ENCODE peak calls at places on chromosomes 2 and 18, in seven cellular contexts. L is Daoy, I is hippocampal formation, G is iPS DF 6.9, E is T follicular helper cell, V is EH, J is T1000. P is an unnamed sample.

GRCh38 chr2:216109962-216110614 is 940 bp downstream of the XRCC5 start:
- DNase-seq in E (no peak), G (no peak), L (peak), V (peak), I (no peak), J (no peak), P (no peak)

GRCh38 chr18:23953984-23954383 is 60.6 kb upstream of the TTC39C start:
- DNase-seq in E (no peak), G (no peak), J (no peak), L (no peak), V (no peak), I (no peak), P (no peak)

GRCh38 chr2:79721966-79722365 is 209.1 kb downstream of the CTNNA2 start:
- DNase-seq in J (no peak), I (no peak), E (no peak), L (no peak), G (no peak), V (peak), P (no peak)

GRCh38 chr2:150609831-150610582 is 122.5 kb upstream of the RND3 start:
- DNase-seq in G (no peak), I (no peak), L (no peak), E (no peak), V (peak), J (no peak), P (no peak)

GRCh38 chr2:20428717-20429490 is 18.0 kb upstream of the RHOB start:
- DNase-seq in G (no peak), E (no peak), J (no peak), I (no peak), V (no peak), L (no peak), P (no peak)

GRCh38 chr2:231069379-231070054 is 12.8 kb downstream of the PSMD1 start:
- DNase-seq in J (no peak), V (peak), L (no peak), E (no peak), G (no peak), I (no peak), P (no peak)

GRCh38 chr2:143468341-143468888 is 339.2 kb downstream of the ARHGAP15 start:
- DNase-seq in G (no peak), I (no peak), L (no peak), E (no peak), J (no peak), V (no peak), P (no peak)

GRCh38 chr2:3288455-3289163 is 89.0 kb downstream of the EIPR1 start:
- DNase-seq in V (no peak), I (peak), G (no peak), J (no peak), L (no peak), E (no peak), P (no peak)

GRCh38 chr2:9638532-9638931 is 7.7 kb upstream of the YWHAQ start:
- DNase-seq in J (peak), I (peak), V (peak), G (no peak), L (peak), E (no peak), P (peak)

GRCh38 chr2:17166506-17166905 is 351.7 kb downstream of the RAD51AP2 start:
- DNase-seq in V (no peak), G (no peak), E (no peak), J (no peak), L (no peak), I (no peak), P (no peak)

GRCh38 chr2:31739156-31739555 is 158.4 kb upstream of the SRD5A2 start:
- DNase-seq in V (no peak), E (no peak), L (no peak), I (no peak), J (no peak), G (no peak), P (no peak)

GRCh38 chr2:48312126-48312525 is 217.8 kb upstream of the STON1 start:
- DNase-seq in I (no peak), G (no peak), L (no peak), E (no peak), V (no peak), J (no peak), P (no peak)

P was measured in H54.